ENCODE peak calls at places on chromosome 17, in six cellular contexts. Y is H1, K is mesenchymal stem cell, W is IMR-90, N is H9, A is trophoblast cell. T is an unnamed sample.

GRCh38 chr17:2723997-2724782 is 12.6 kb upstream of the CLUH start:
- DNase-seq in K (no peak), W (no peak), N (peak; percentile 92), Y (peak; percentile 86), A (no peak), T (peak; percentile 32)

GRCh38 chr17:3678821-3679175 is 10.2 kb downstream of the EMC6 start:
- DNase-seq in K (no peak), Y (peak; percentile 39), A (no peak), N (no peak), W (no peak), T (no peak)

GRCh38 chr17:18280239-18280638 is 19.8 kb downstream of the MIEF2 start:
- DNase-seq in A (no peak), N (no peak), K (no peak), Y (no peak), W (no peak), T (no peak)

GRCh38 chr17:61385869-61386245 is 13.8 kb upstream of the TBX2 start:
- DNase-seq in N (no peak), W (peak; percentile 46), Y (no peak), K (no peak), A (no peak), T (no peak)

GRCh38 chr17:45370949-45371413 is 54.2 kb upstream of the MAP3K14 start:
- DNase-seq in Y (no peak), W (peak; percentile 50), N (peak; percentile 30), A (no peak), K (peak; percentile 24), T (no peak)

GRCh38 chr17:28756025-28756804 is 12.4 kb downstream of the TRAF4 start:
- DNase-seq in K (no peak), A (no peak), W (no peak), N (no peak), Y (no peak), T (no peak)

GRCh38 chr17:35345445-35345925 is 27.9 kb downstream of the SLFN11 start:
- DNase-seq in K (no peak), N (peak; percentile 32), Y (no peak), A (no peak), W (no peak), T (peak; percentile 4)

GRCh38 chr17:55177159-55177913 is 87.4 kb upstream of the HLF start:
- DNase-seq in K (no peak), N (peak; percentile 61), Y (no peak), A (no peak), W (no peak), T (no peak)

GRCh38 chr17:75900691-75901533 is 3.8 kb downstream of the MRPL38 start:
- DNase-seq in K (no peak), A (no peak), N (peak; percentile 25), Y (no peak), W (no peak), T (no peak)
- H4K91ac ChIP-seq in K (no peak overlapping the region), A (no peak overlapping the region), N (no peak overlapping the region), Y (no peak overlapping the region), W (no peak overlapping the region), T (no peak overlapping the region)

GRCh38 chr17:7363311-7363710 is 8.4 kb downstream of the TMEM95 start:
- DNase-seq in W (peak; percentile 18), N (no peak), A (peak; percentile 88), K (no peak), Y (no peak), T (no peak)
- H3K9ac ChIP-seq in W (no peak overlapping the region), N (no peak overlapping the region), A (no peak overlapping the region), K (no peak overlapping the region), Y (no peak overlapping the region), T (no peak overlapping the region)

DNA sequence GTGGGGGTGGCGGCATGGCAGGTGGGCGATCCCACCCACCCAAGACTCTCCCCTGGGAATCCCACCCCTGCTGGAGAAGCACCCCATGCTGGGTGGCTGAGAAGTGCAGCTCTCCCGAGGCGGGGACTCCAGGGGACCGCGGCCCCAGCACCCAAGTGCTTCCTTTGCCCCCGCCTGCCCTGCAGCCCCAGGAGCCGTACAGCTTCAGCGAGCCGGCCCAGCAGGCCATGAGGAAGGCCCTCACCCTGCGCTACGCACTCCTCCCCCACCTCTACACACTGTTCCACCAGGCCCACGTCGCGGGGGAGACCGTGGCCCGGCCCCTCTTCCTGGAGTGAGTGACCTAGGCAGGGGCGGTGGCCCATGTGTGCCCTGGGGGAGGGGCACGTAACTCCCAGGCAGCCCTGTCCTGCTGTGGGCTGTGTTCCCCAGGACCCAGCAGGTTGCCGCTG is 11.7 kb downstream of the GAA start:
- DNase-seq in Y (peak; percentile 51), A (no peak), K (no peak), N (peak; percentile 58), W (no peak), T (no peak)
- H3K23ac ChIP-seq in Y (no peak overlapping the region), A (no peak overlapping the region), K (no peak overlapping the region), N (no peak overlapping the region), W (no peak overlapping the region), T (no peak overlapping the region)

GRCh38 chr17:5413682-5414081 is 5.8 kb downstream of the NUP88 start:
- DNase-seq in W (peak; percentile 93), K (peak; percentile 92), A (no peak), Y (no peak), N (no peak), T (no peak)

GRCh38 chr17:5405400-5405799 is 14.1 kb downstream of the NUP88 start:
- DNase-seq in A (no peak), Y (no peak), K (no peak), W (no peak), N (no peak), T (no peak)

GRCh38 chr17:5410594-5411272 is 8.7 kb downstream of the NUP88 start:
- DNase-seq in K (no peak), N (no peak), W (no peak), Y (no peak), A (no peak), T (no peak)
- H4K91ac ChIP-seq in K (no peak overlapping the region), N (no peak overlapping the region), W (no peak overlapping the region), Y (no peak overlapping the region), A (no peak overlapping the region), T (no peak overlapping the region)

GRCh38 chr17:48002208-48002919 is 31.5 kb downstream of the CDK5RAP3 start:
- DNase-seq in A (no peak), W (peak; percentile 87), N (no peak), Y (no peak), K (peak; percentile 82), T (no peak)

GRCh38 chr17:48001187-48001586 is 30.3 kb downstream of the CDK5RAP3 start:
- DNase-seq in N (no peak), K (peak; percentile 50), Y (no peak), A (no peak), W (peak; percentile 20), T (no peak)

GRCh38 chr17:48003686-48004120 is 32.8 kb downstream of the CDK5RAP3 start:
- DNase-seq in Y (no peak), K (no peak), W (no peak), N (no peak), A (no peak), T (no peak)

GRCh38 chr17:48004973-48005372 is 32.6 kb downstream of the COPZ2 start:
- DNase-seq in A (no peak), N (no peak), K (no peak), Y (no peak), W (no peak), T (no peak)

GRCh38 chr17:48002920-48003685 is 32.2 kb downstream of the CDK5RAP3 start:
- DNase-seq in W (no peak), A (no peak), Y (peak; percentile 70), N (peak; percentile 79), K (no peak), T (no peak)
- H3K9ac ChIP-seq in W (peak overlapping the region; percentile 46), A (no peak overlapping the region), Y (no peak overlapping the region), N (no peak overlapping the region), K (peak overlapping the region; percentile 80), T (peak overlapping the region; percentile 79)

DNA sequence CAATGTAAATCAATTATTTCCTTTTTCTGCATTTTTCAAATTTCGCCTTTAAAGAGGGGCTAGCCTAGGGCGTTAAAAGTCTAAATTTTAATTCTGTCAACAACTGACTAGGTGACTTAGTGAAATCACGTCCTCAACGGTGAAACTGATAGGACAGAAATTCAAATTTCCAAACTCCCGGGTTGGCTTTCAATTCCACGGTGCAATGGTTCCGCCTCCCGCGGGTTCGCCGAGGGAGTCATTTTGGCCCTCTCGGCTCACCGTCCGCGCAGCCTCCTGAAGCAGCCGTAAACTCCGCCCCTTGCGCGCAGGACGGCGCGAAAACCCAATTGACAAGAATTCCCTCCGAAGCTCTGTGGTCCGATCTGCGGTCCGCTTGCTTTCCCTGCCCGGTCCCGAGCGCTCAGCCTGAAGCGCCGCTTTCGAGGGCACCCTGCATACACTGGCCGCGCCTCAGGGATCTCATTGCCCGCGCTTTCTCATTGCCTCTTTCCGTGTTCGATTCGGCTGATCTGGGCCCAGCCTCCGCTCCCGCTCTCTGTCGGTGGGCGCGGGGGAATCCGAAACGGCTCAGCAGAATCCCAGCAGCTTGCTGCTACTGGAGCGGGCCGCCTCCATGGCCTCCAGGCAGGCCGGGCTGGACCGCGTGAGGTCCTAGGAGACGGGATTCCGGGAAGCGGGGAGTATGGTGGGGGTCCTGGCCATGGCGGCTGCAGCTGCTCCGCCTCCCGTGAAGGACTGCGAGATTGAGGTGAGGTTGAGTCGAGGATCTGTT is at the start of gene ATAD5:
- DNase-seq in A (peak; percentile 90), W (peak; percentile 91), N (peak; percentile 92), Y (peak; percentile 91), K (peak; percentile 92), T (peak; percentile 74)
- H3K23ac ChIP-seq in A (no peak within 1 kb of the TSS), W (peak within 1 kb of the TSS; percentile 92), N (peak within 1 kb of the TSS; percentile 91), Y (no peak within 1 kb of the TSS), K (peak within 1 kb of the TSS; percentile 50), T (peak within 1 kb of the TSS; percentile 40)

GRCh38 chr17:683040-683439 is 31.6 kb downstream of the VPS53 start:
- DNase-seq in W (no peak), Y (no peak), A (no peak), K (no peak), N (no peak), T (no peak)
- H4K91ac ChIP-seq in W (no peak overlapping the region), Y (no peak overlapping the region), A (no peak overlapping the region), K (no peak overlapping the region), N (no peak overlapping the region), T (no peak overlapping the region)

DNA sequence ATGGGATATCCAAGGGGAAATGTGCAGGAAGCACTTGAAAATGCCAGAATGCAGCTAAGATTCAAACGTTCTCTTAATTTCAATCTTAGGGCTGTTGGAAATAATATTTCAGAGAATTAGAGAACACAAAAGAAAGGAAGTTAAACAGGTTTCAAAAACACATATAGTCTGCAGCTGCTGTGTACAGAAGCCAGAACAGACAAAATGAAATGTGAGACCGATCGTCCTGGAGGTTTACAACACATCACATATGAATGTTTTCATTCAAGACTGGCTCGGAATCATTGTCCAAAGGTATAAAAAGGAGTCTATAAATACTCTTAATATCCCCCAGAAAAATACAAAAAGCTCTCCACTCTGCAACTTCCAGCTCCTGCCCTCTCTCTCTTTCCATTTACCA is 14.3 kb downstream of the CYTH1 start:
- DNase-seq in Y (no peak), W (peak; percentile 49), N (no peak), A (no peak), K (no peak), T (no peak)
- H3K9ac ChIP-seq in Y (no peak overlapping the region), W (no peak overlapping the region), N (no peak overlapping the region), A (no peak overlapping the region), K (no peak overlapping the region), T (no peak overlapping the region)

GRCh38 chr17:58086953-58087352 is 3.7 kb downstream of the DYNLL2 start:
- DNase-seq in W (no peak), A (no peak), Y (peak; percentile 28), N (peak; percentile 25), K (no peak), T (no peak)
- H3K23ac ChIP-seq in W (peak overlapping the region; percentile 66), A (no peak overlapping the region), Y (peak overlapping the region; percentile 2), N (no peak overlapping the region), K (no peak overlapping the region), T (peak overlapping the region; percentile 0)

GRCh38 chr17:58639681-58640080 is 52.2 kb downstream of the TEX14 start:
- DNase-seq in N (no peak), K (no peak), Y (no peak), W (no peak), A (no peak), T (no peak)
- H4K91ac ChIP-seq in N (no peak overlapping the region), K (no peak overlapping the region), Y (no peak overlapping the region), W (no peak overlapping the region), A (no peak overlapping the region), T (no peak overlapping the region)